ENCODE peak calls at places on chromosome 15, in four cellular contexts. One of them, this sample, is unnamed. For H3K4me1, the result is how much of the 10 kb centered on the place peaks cover.

GRCh38 chr15:74754593-74755215 is 6.1 kb downstream of the CYP1A2 start:
- DNase-seq in fibroblast of lung: no peak
- DNase-seq in thoracic aorta: no peak
- DNase-seq in heart right ventricle: no peak
- DNase-seq in this sample: no peak

GRCh38 chr15:91114301-91114700 is 14.2 kb downstream of the SV2B start:
- DNase-seq in heart right ventricle: no peak
- DNase-seq in thoracic aorta: no peak
- DNase-seq in fibroblast of lung: no peak
- DNase-seq in this sample: no peak

GRCh38 chr15:87312221-87312620 is 944.3 kb downstream of the NTRK3 start:
- DNase-seq in thoracic aorta: no peak
- DNase-seq in heart right ventricle: no peak
- DNase-seq in fibroblast of lung: no peak
- DNase-seq in this sample: no peak

GRCh38 chr15:69577397-69577796 is 124.8 kb downstream of the RPLP1 start:
- DNase-seq in thoracic aorta: no peak
- DNase-seq in heart right ventricle: no peak
- DNase-seq in fibroblast of lung: no peak
- DNase-seq in this sample: no peak

GRCh38 chr15:85407421-85408269 is 27.2 kb downstream of the AKAP13 start:
- DNase-seq in heart right ventricle: no peak
- DNase-seq in fibroblast of lung: peak
- DNase-seq in thoracic aorta: peak
- DNase-seq in this sample: no peak

GRCh38 chr15:33735637-33736247 is 232.6 kb upstream of the CHRM5 start:
- DNase-seq in thoracic aorta: no peak
- DNase-seq in heart right ventricle: no peak
- DNase-seq in fibroblast of lung: peak
- DNase-seq in this sample: no peak

GRCh38 chr15:73596214-73596613 is 37.0 kb downstream of the NPTN start:
- DNase-seq in thoracic aorta: no peak
- DNase-seq in heart right ventricle: no peak
- DNase-seq in fibroblast of lung: no peak
- DNase-seq in this sample: no peak

GRCh38 chr15:40064231-40064894 is 25.4 kb upstream of the SRP14 start:
- DNase-seq in thoracic aorta: no peak
- DNase-seq in heart right ventricle: no peak
- DNase-seq in fibroblast of lung: peak
- DNase-seq in this sample: no peak

GRCh38 chr15:70267879-70268278 is 170.2 kb upstream of the TLE3 start:
- DNase-seq in thoracic aorta: no peak
- DNase-seq in heart right ventricle: no peak
- DNase-seq in fibroblast of lung: peak
- DNase-seq in this sample: no peak

GRCh38 chr15:67865331-67865730 is 25.5 kb upstream of the RNU6-1 start:
- DNase-seq in heart right ventricle: no peak
- DNase-seq in fibroblast of lung: peak
- DNase-seq in thoracic aorta: no peak
- DNase-seq in this sample: no peak

GRCh38 chr15:33639968-33640367 is 328.3 kb upstream of the CHRM5 start:
- DNase-seq in fibroblast of lung: no peak
- DNase-seq in heart right ventricle: no peak
- DNase-seq in thoracic aorta: no peak
- DNase-seq in this sample: no peak

GRCh38 chr15:90862964-90863721 is 5.2 kb upstream of the FURIN start:
- DNase-seq in fibroblast of lung: no peak
- DNase-seq in heart right ventricle: no peak
- DNase-seq in thoracic aorta: no peak
- DNase-seq in this sample: no peak

GRCh38 chr15:85479071-85479647 is 98.8 kb downstream of the AKAP13 start:
- DNase-seq in fibroblast of lung: peak
- DNase-seq in heart right ventricle: no peak
- DNase-seq in thoracic aorta: no peak
- DNase-seq in this sample: no peak

GRCh38 chr15:32849769-32850668 is 132.2 kb downstream of the GREM1 start:
- DNase-seq in thoracic aorta: no peak
- DNase-seq in heart right ventricle: no peak
- DNase-seq in fibroblast of lung: peak
- DNase-seq in this sample: no peak

GRCh38 chr15:91586542-91586941 is 267.0 kb upstream of the SLCO3A1 start:
- DNase-seq in fibroblast of lung: no peak
- DNase-seq in heart right ventricle: no peak
- DNase-seq in thoracic aorta: no peak
- DNase-seq in this sample: no peak

GRCh38 chr15:37059051-37059450 is 41.3 kb downstream of the MEIS2 start:
- DNase-seq in fibroblast of lung: peak
- DNase-seq in heart right ventricle: no peak
- DNase-seq in thoracic aorta: no peak
- DNase-seq in this sample: no peak

GRCh38 chr15:75671684-75672083 is 24.0 kb downstream of the SNX33 start:
- DNase-seq in thoracic aorta: no peak
- DNase-seq in fibroblast of lung: peak
- DNase-seq in heart right ventricle: no peak
- DNase-seq in this sample: no peak

GRCh38 chr15:55387027-55387426 is 21.1 kb downstream of the CCPG1 start:
- DNase-seq in heart right ventricle: no peak
- DNase-seq in thoracic aorta: no peak
- DNase-seq in fibroblast of lung: no peak
- DNase-seq in this sample: no peak

GRCh38 chr15:94110476-94111130 is 120.8 kb upstream of the MCTP2 start:
- DNase-seq in heart right ventricle: no peak
- DNase-seq in thoracic aorta: no peak
- DNase-seq in fibroblast of lung: peak
- DNase-seq in this sample: no peak

GRCh38 chr15:57352535-57353316 is 23.6 kb upstream of the CGNL1 start:
- DNase-seq in fibroblast of lung: no peak
- DNase-seq in heart right ventricle: no peak
- DNase-seq in thoracic aorta: no peak
- DNase-seq in this sample: no peak

GRCh38 chr15:52527898-52528464 is 699 bp downstream of the MYO5A start:
- DNase-seq in heart right ventricle: peak
- DNase-seq in thoracic aorta: no peak
- DNase-seq in fibroblast of lung: peak
- DNase-seq in this sample: peak

GRCh38 chr15:88243895-88244787 is 12.4 kb downstream of the NTRK3 start:
- DNase-seq in fibroblast of lung: peak
- DNase-seq in thoracic aorta: no peak
- DNase-seq in heart right ventricle: no peak
- DNase-seq in this sample: no peak

DNA sequence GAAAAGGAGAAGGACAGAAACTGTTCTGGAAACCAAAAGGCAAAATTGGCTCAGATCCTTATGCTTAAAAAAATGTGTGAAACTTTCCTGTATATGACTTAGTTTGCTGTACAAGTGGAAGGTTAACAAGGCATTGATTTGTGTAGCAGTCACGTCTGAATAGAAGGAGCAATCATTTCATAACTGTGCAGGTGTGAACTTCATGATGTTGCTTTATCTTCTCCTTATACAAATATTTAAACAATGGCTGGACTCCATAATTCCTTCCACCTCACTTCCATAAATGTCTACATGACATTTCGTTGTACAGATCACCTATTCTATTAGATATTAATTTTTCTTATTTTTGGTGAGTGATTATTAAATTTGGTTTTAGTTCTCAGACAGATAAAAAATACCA is 382.7 kb upstream of the NPAP1 start:
- DNase-seq in thoracic aorta: no peak
- DNase-seq in heart right ventricle: no peak
- DNase-seq in fibroblast of lung: no peak
- DNase-seq in this sample: no peak
- TF ChIP-seq CTCF in thoracic aorta: no peak
- TF ChIP-seq CTCF in heart right ventricle: no peak
- TF ChIP-seq CTCF in fibroblast of lung: no peak
- TF ChIP-seq CTCF in this sample: no peak

GRCh38 chr15:89330119-89330518 is 4.5 kb downstream of the POLG start:
- DNase-seq in heart right ventricle: no peak
- DNase-seq in thoracic aorta: no peak
- DNase-seq in fibroblast of lung: no peak
- DNase-seq in this sample: no peak

GRCh38 chr15:89329329-89330084 is 5.1 kb downstream of the POLG start:
- DNase-seq in fibroblast of lung: no peak
- DNase-seq in heart right ventricle: no peak
- DNase-seq in thoracic aorta: no peak
- DNase-seq in this sample: no peak

GRCh38 chr15:89332446-89332845 is 2.2 kb downstream of the POLG start:
- DNase-seq in heart right ventricle: no peak
- DNase-seq in fibroblast of lung: peak
- DNase-seq in thoracic aorta: no peak
- DNase-seq in this sample: no peak

GRCh38 chr15:89333011-89333860 is 1.4 kb downstream of the POLG start:
- DNase-seq in fibroblast of lung: no peak
- DNase-seq in thoracic aorta: no peak
- DNase-seq in heart right ventricle: no peak
- DNase-seq in this sample: peak

GRCh38 chr15:89330881-89331595 is 3.6 kb downstream of the POLG start:
- DNase-seq in heart right ventricle: no peak
- DNase-seq in thoracic aorta: no peak
- DNase-seq in fibroblast of lung: no peak
- DNase-seq in this sample: no peak
- H3K4me3 ChIP-seq in heart right ventricle: no peak
- H3K4me3 ChIP-seq in thoracic aorta: peak
- H3K4me3 ChIP-seq in fibroblast of lung: no peak
- H3K4me3 ChIP-seq in this sample: no peak

GRCh38 chr15:100934735-100935134 is 15.6 kb downstream of the LRRK1 start:
- DNase-seq in heart right ventricle: no peak
- DNase-seq in fibroblast of lung: no peak
- DNase-seq in thoracic aorta: no peak
- DNase-seq in this sample: no peak

GRCh38 chr15:100937171-100937570 is 18.0 kb downstream of the LRRK1 start:
- DNase-seq in heart right ventricle: no peak
- DNase-seq in thoracic aorta: no peak
- DNase-seq in fibroblast of lung: no peak
- DNase-seq in this sample: no peak

GRCh38 chr15:100931143-100931890 is 12.2 kb downstream of the LRRK1 start:
- DNase-seq in fibroblast of lung: no peak
- DNase-seq in heart right ventricle: no peak
- DNase-seq in thoracic aorta: no peak
- DNase-seq in this sample: no peak

GRCh38 chr15:100932676-100933348 is 13.7 kb downstream of the LRRK1 start:
- DNase-seq in fibroblast of lung: no peak
- DNase-seq in heart right ventricle: no peak
- DNase-seq in thoracic aorta: no peak
- DNase-seq in this sample: no peak

DNA sequence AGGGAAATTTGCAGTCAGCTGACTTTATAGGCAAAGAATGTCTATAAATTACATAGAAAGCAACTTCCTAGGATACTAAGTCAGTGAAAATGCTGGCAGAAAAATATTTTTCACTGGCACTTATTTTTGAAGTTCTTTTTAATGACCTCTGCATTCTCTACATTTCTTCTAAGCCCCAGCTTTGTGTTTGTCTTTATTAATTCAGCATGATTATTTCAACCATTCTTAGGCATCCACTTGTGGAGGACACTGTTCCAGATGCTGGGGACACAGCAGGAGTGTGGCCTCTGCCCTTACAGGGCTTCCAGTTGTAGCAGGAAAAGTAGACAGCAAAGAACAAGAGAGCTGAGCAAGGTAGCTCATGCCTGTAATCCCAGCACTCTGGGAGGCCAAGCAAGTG is 15.0 kb downstream of the LRRK1 start:
- DNase-seq in thoracic aorta: no peak
- DNase-seq in fibroblast of lung: no peak
- DNase-seq in heart right ventricle: no peak
- DNase-seq in this sample: no peak
- H3K4me1 ChIP-seq in thoracic aorta: under half
- H3K4me1 ChIP-seq in fibroblast of lung: under half
- H3K4me1 ChIP-seq in heart right ventricle: under half
- H3K4me1 ChIP-seq in this sample: under half

GRCh38 chr15:59501531-59502113 is 63.6 kb downstream of the FAM81A start:
- DNase-seq in heart right ventricle: no peak
- DNase-seq in thoracic aorta: no peak
- DNase-seq in fibroblast of lung: peak
- DNase-seq in this sample: no peak
- TF ChIP-seq CTCF in heart right ventricle: peak
- TF ChIP-seq CTCF in thoracic aorta: peak
- TF ChIP-seq CTCF in fibroblast of lung: peak
- TF ChIP-seq CTCF in this sample: no peak

GRCh38 chr15:66053991-66054390 is 184.7 kb downstream of the RAB11A start:
- DNase-seq in fibroblast of lung: no peak
- DNase-seq in thoracic aorta: no peak
- DNase-seq in heart right ventricle: no peak
- DNase-seq in this sample: no peak
- H3K4me3 ChIP-seq in fibroblast of lung: no peak
- H3K4me3 ChIP-seq in thoracic aorta: no peak
- H3K4me3 ChIP-seq in heart right ventricle: no peak
- H3K4me3 ChIP-seq in this sample: no peak

DNA sequence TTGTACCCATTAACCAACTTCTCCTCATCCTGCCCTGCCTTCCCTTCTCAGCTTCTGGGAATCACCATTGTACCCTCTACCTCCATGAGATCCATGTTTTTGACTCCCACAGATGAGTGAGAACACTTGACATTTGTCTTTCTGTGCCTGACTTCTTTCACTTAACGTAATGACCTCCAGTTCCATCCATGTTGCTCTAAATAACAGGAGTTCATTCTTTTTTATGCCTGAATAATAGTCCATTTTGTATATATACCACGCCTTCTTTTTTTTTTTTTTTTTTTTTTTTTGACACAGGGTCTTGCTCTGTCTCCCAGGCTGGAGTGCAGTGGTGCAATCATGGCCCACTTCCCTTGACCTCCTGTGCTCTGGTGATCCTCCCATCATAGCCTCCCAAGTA is 6.7 kb downstream of the SNX1 start:
- DNase-seq in heart right ventricle: no peak
- DNase-seq in thoracic aorta: no peak
- DNase-seq in fibroblast of lung: no peak
- DNase-seq in this sample: no peak
- H3K4me1 ChIP-seq in heart right ventricle: half or more
- H3K4me1 ChIP-seq in thoracic aorta: under half
- H3K4me1 ChIP-seq in fibroblast of lung: under half
- H3K4me1 ChIP-seq in this sample: under half

GRCh38 chr15:100073982-100074381 is 267.8 kb downstream of the ADAMTS17 start:
- DNase-seq in heart right ventricle: no peak
- DNase-seq in thoracic aorta: no peak
- DNase-seq in fibroblast of lung: no peak
- DNase-seq in this sample: no peak
- TF ChIP-seq CTCF in heart right ventricle: no peak
- TF ChIP-seq CTCF in thoracic aorta: no peak
- TF ChIP-seq CTCF in fibroblast of lung: no peak
- TF ChIP-seq CTCF in this sample: no peak

DNA sequence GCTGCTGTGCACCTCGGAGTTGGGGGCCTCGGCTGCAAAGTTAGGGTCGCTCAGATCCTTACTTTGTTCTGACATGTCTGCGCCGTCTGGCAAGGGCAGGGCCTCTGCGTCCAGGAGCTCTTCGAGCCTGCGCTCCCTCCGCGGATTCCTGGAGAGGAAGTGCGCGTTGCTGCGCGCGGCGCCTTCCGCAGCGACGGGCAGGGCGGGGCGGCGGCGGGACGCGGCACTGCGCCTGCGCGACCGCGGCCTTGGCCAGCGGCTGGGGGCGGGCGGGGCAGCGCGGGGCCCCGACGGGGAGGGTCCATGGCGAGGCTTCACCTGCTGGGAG is at the start of gene NDN:
- DNase-seq in fibroblast of lung: peak
- DNase-seq in heart right ventricle: peak
- DNase-seq in thoracic aorta: no peak
- DNase-seq in this sample: peak
- H3K4me3 ChIP-seq in fibroblast of lung: peak
- H3K4me3 ChIP-seq in heart right ventricle: peak
- H3K4me3 ChIP-seq in thoracic aorta: peak
- H3K4me3 ChIP-seq in this sample: peak